ENCODE peak calls at places on chromosomes 6 and 20, in five cellular contexts. I is thyroid gland, L is brain microvascular endothelial cell, F is left ventricle myocardium inferior, E is mesendoderm. C is an unnamed sample.

GRCh38 chr20:9329356-9330092 is 184.9 kb upstream of the LAMP5 start:
- DNase-seq in I (no peak), L (no peak), F (no peak), E (peak), C (no peak)

GRCh38 chr6:48736486-48737206 is 625.6 kb upstream of the PTCHD4 start:
- DNase-seq in I (no peak), L (peak), F (no peak), E (no peak), C (no peak)

GRCh38 chr6:53790886-53791285 is 3.9 kb upstream of the LRRC1 start:
- DNase-seq in I (no peak), L (no peak), F (no peak), E (no peak), C (no peak)

GRCh38 chr6:157615411-157615763 is 207.7 kb upstream of the SNX9 start:
- DNase-seq in I (no peak), L (no peak), F (no peak), E (no peak), C (no peak)

GRCh38 chr20:10603971-10604864 is 69.6 kb downstream of the JAG1 start:
- DNase-seq in I (peak), L (peak), F (peak), E (no peak), C (no peak)

GRCh38 chr6:28751514-28751913 is 172.3 kb downstream of the TRIM27 start:
- DNase-seq in I (no peak), L (no peak), F (no peak), E (no peak), C (no peak)

GRCh38 chr6:23533954-23534725 is 591.9 kb upstream of the NRSN1 start:
- DNase-seq in I (peak), L (no peak), F (no peak), E (no peak), C (no peak)

GRCh38 chr20:21185849-21186248 is 60.0 kb downstream of the KIZ start:
- DNase-seq in I (no peak), L (no peak), F (no peak), E (no peak), C (no peak)

GRCh38 chr6:41937881-41938574 is 3.6 kb downstream of the CCND3 start:
- DNase-seq in I (no peak), L (no peak), F (no peak), E (no peak), C (no peak)

GRCh38 chr6:133503330-133503729 is 262.2 kb downstream of the EYA4 start:
- DNase-seq in I (no peak), L (no peak), F (no peak), E (no peak), C (no peak)

GRCh38 chr20:32518593-32519366 is 66.4 kb downstream of the NOL4L start:
- DNase-seq in I (no peak), L (no peak), F (no peak), E (no peak), C (no peak)

GRCh38 chr6:100719883-100720682 is 161.0 kb downstream of the ASCC3 start:
- DNase-seq in I (no peak), L (no peak), F (no peak), E (peak), C (no peak)

GRCh38 chr6:139977887-139978332 is 603.5 kb upstream of the CITED2 start:
- DNase-seq in I (peak), L (peak), F (no peak), E (peak), C (no peak)

GRCh38 chr6:33979750-33980149 is 166.1 kb downstream of the GRM4 start:
- DNase-seq in I (no peak), L (no peak), F (no peak), E (no peak), C (no peak)

GRCh38 chr6:109484161-109484560 is 1.1 kb upstream of the ZBTB24 start:
- DNase-seq in I (no peak), L (no peak), F (no peak), E (no peak), C (no peak)

GRCh38 chr6:138142806-138143205 is 18.9 kb upstream of the ARFGEF3 start:
- DNase-seq in I (no peak), L (no peak), F (no peak), E (no peak), C (no peak)

GRCh38 chr6:31834367-31834703 is 6.8 kb downstream of the HSPA1B start:
- DNase-seq in I (peak), L (peak), F (peak), E (peak), C (no peak)

GRCh38 chr6:47455533-47456209 is 21.9 kb upstream of the CD2AP start:
- DNase-seq in I (no peak), L (no peak), F (no peak), E (no peak), C (no peak)

GRCh38 chr6:28125396-28125795 is 987 bp downstream of the ZSCAN16 start:
- DNase-seq in I (no peak), L (no peak), F (no peak), E (no peak), C (no peak)

GRCh38 chr6:139877828-139878405 is 503.5 kb upstream of the CITED2 start:
- DNase-seq in I (no peak), L (no peak), F (no peak), E (no peak), C (no peak)

GRCh38 chr6:2973656-2974055 is 2.3 kb upstream of the SERPINB6 start:
- DNase-seq in I (no peak), L (no peak), F (no peak), E (no peak), C (no peak)

GRCh38 chr20:38109025-38109541 is 56.0 kb downstream of the TGM2 start:
- DNase-seq in I (no peak), L (no peak), F (peak), E (no peak), C (no peak)

GRCh38 chr6:35311390-35312075 is 13.9 kb downstream of the DEF6 start:
- DNase-seq in I (no peak), L (no peak), F (no peak), E (no peak), C (no peak)

GRCh38 chr6:64330694-64331309 is 695.2 kb downstream of the PHF3 start:
- DNase-seq in I (peak), L (peak), F (peak), E (peak), C (no peak)

GRCh38 chr20:23636182-23636907 is 1.4 kb downstream of the CST3 start:
- DNase-seq in I (no peak), L (no peak), F (no peak), E (no peak), C (no peak)

GRCh38 chr6:447381-448165 is 56.0 kb downstream of the IRF4 start:
- DNase-seq in I (no peak), L (no peak), F (no peak), E (no peak), C (no peak)

GRCh38 chr6:82910394-82910793 is 155.2 kb downstream of the UBE3D start:
- DNase-seq in I (no peak), L (no peak), F (no peak), E (no peak), C (no peak)

GRCh38 chr6:31775184-31775583 is 1.9 kb downstream of the VWA7 start:
- DNase-seq in I (no peak), L (no peak), F (no peak), E (no peak), C (no peak)

GRCh38 chr6:25332165-25332564 is 53.0 kb downstream of the CARMIL1 start:
- DNase-seq in I (no peak), L (no peak), F (no peak), E (no peak), C (no peak)

GRCh38 chr20:33740189-33740588 is 8.4 kb downstream of the ZNF341 start:
- DNase-seq in I (no peak), L (no peak), F (no peak), E (no peak), C (no peak)
- H3K4me3 ChIP-seq in I (no peak), L (no peak), F (no peak), E (no peak), C (no peak)

GRCh38 chr6:7144810-7145209 is 37.0 kb downstream of the RREB1 start:
- DNase-seq in I (no peak), L (no peak), F (no peak), E (no peak), C (no peak)

GRCh38 chr6:7146079-7146828 is 38.5 kb downstream of the RREB1 start:
- DNase-seq in I (peak), L (peak), F (peak), E (peak), C (no peak)

GRCh38 chr6:7145269-7146078 is 37.7 kb downstream of the RREB1 start:
- DNase-seq in I (peak), L (no peak), F (no peak), E (peak), C (no peak)

GRCh38 chr6:7148100-7148822 is 40.5 kb downstream of the RREB1 start:
- DNase-seq in I (no peak), L (peak), F (no peak), E (no peak), C (no peak)

DNA sequence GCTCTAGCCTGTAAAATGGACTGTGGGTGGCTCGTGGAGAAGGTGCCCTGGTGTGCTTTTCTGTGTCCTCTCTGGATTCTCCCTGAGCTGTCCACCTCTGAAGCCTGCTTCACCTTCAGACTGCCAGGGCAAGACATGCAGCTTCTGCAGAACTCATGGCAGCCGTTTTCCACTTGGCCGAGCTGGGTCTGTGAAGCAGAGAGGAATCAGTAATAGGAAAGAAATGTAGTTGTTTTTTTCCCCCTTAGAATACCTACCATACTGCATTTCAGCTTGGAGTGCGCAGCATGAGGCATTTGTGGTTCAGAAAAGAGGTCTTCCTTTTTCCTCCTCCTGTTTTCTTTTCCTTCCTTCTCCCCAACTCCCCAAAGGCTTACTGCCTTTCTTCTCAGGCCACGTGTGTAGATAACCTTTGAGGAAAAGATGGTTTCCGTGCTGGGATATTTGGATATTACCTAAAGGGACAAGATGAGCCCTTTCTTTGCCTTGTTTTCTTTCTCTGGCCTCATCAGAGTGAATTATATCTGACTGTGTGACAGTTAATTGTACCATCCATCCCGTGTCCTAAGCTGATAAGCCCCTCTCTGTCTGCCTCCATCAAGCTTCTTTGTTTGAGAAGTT is 39.4 kb downstream of the RREB1 start:
- DNase-seq in I (peak), L (no peak), F (no peak), E (no peak), C (no peak)
- H3K27ac ChIP-seq in I (peak), L (peak), F (peak), E (no peak), C (peak)

DNA sequence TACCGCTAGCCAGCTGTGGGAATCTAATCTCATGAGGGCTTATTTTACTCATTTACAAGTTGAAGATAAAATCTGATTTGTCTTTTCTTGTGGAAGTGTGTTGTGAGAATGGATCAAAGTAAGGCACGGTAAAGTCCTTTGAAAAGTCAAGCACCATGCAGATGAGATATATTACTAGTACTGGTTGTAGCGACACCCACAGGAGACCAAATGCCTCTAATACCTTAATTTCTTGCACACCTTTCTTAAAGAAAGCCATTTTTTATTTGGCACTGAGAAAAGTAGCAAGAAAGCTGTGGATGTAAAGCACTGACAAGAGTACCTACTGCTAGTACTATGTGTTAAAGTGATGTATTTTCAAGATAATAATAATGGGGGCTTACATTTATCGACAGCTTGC is 191.0 kb upstream of the MMS22L start:
- DNase-seq in I (no peak), L (no peak), F (no peak), E (peak), C (no peak)
- H3K4me3 ChIP-seq in I (no peak), L (no peak), F (no peak), E (no peak), C (no peak)

GRCh38 chr6:90103056-90103793 is 193.4 kb downstream of the BACH2 start:
- DNase-seq in I (no peak), L (no peak), F (no peak), E (no peak), C (no peak)
- H3K27ac ChIP-seq in I (no peak), L (no peak), F (no peak), E (no peak), C (no peak)

C was measured in thoracic aorta.